ENCODE peak calls at places on chromosomes 12 and 14, in six cellular contexts. L, W, Z, A, T and N are unnamed samples.

GRCh38 chr12:106141452-106141851 is 2.7 kb upstream of the NUAK1 start:
- DNase-seq in T (no peak), Z (no peak), W (no peak), A (no peak), L (no peak), N (no peak)

GRCh38 chr14:102948698-102949061 is 26.2 kb downstream of the AMN start:
- DNase-seq in L (no peak), T (no peak), A (no peak), Z (no peak), W (no peak), N (no peak)

GRCh38 chr12:102120564-102120873 is 536 bp downstream of the PARPBP start:
- DNase-seq in L (no peak), T (no peak), W (no peak), A (no peak), Z (no peak), N (no peak)

GRCh38 chr12:123253606-123254459 is 17.8 kb downstream of the CDK2AP1 start:
- DNase-seq in L (no peak), A (no peak), T (no peak), W (no peak), Z (no peak), N (no peak)

GRCh38 chr12:67827820-67828383 is 161.3 kb upstream of the IFNG-AS1 start:
- DNase-seq in L (peak), A (peak), Z (peak), W (peak), T (no peak), N (no peak)

GRCh38 chr12:52867636-52868035 is 18.8 kb upstream of the KRT78 start:
- DNase-seq in T (no peak), W (no peak), Z (no peak), L (peak), A (no peak), N (no peak)

GRCh38 chr12:38921025-38921677 is 15.8 kb upstream of the CPNE8 start:
- DNase-seq in W (no peak), L (peak), Z (peak), A (no peak), T (peak), N (no peak)

GRCh38 chr12:104496336-104496735 is 39.6 kb downstream of the CHST11 start:
- DNase-seq in Z (no peak), L (no peak), T (no peak), W (no peak), A (no peak), N (no peak)

GRCh38 chr12:79983969-79984629 is 49.2 kb upstream of the PPP1R12A start:
- DNase-seq in A (no peak), Z (peak), L (no peak), T (no peak), W (no peak), N (no peak)

GRCh38 chr12:94977766-94978468 is 25.6 kb downstream of the NDUFA12 start:
- DNase-seq in L (no peak), T (no peak), A (no peak), Z (no peak), W (no peak), N (no peak)

GRCh38 chr12:49357099-49357678 is 10.1 kb upstream of the SPATS2 start:
- DNase-seq in L (peak), Z (peak), A (peak), W (no peak), T (peak), N (no peak)